ENCODE peak calls at places on chromosomes 5 and 9, in five cellular contexts. X is CD4-positive, alpha-beta memory T cell; K is osteoblast; P is psoas muscle; E is HepG2. R is an unnamed sample.

GRCh38 chr5:43066231-43066798 is 26.2 kb upstream of the ANXA2R start:
- DNase-seq in X (peak; percentile 84), K (peak; percentile 58), P (peak; percentile 78), E (peak; percentile 55), R (peak; percentile 80)

GRCh38 chr5:67511911-67512310 is 315.3 kb upstream of the CD180 start:
- DNase-seq in X (no peak), K (no peak), P (no peak), E (no peak), R (no peak)

GRCh38 chr5:163347671-163348070 is 89.7 kb upstream of the CCNG1 start:
- DNase-seq in X (peak; percentile 46), K (peak; percentile 86), P (no peak), E (peak; percentile 59), R (peak; percentile 72)

GRCh38 chr9:98634680-98635079 is 74.1 kb downstream of the GABBR2 start:
- DNase-seq in X (no peak), K (no peak), P (no peak), E (no peak), R (no peak)

GRCh38 chr9:125521462-125522327 is 185.3 kb downstream of the MAPKAP1 start:
- DNase-seq in X (peak; percentile 68), K (peak; percentile 77), P (no peak), E (peak; percentile 35), R (no peak)

GRCh38 chr9:69307446-69308216 is 17.4 kb upstream of the ENTREP1 start:
- DNase-seq in X (no peak), K (peak; percentile 73), P (no peak), E (no peak), R (peak; percentile 22)

GRCh38 chr9:124960409-124960752 is 19.5 kb upstream of the GOLGA1 start:
- DNase-seq in X (no peak), K (no peak), P (no peak), E (no peak), R (no peak)

GRCh38 chr5:11507156-11507910 is 396.9 kb downstream of the CTNND2 start:
- DNase-seq in X (no peak), K (no peak), P (no peak), E (no peak), R (no peak)

GRCh38 chr5:122498163-122498562 is 186.1 kb downstream of the SNCAIP start:
- DNase-seq in X (no peak), K (no peak), P (no peak), E (no peak), R (peak; percentile 55)

GRCh38 chr9:134007150-134007549 is 15.0 kb upstream of the VAV2 start:
- DNase-seq in X (no peak), K (peak; percentile 56), P (no peak), E (no peak), R (no peak)

GRCh38 chr5:73298251-73299016 is 125.4 kb downstream of the TMEM174 start:
- DNase-seq in X (no peak), K (no peak), P (no peak), E (no peak), R (peak; percentile 79)
- H3K4me3 ChIP-seq in X (no peak overlapping the region), K (peak overlapping the region; percentile 65), P (peak overlapping the region; percentile 42), E (no peak overlapping the region), R (peak overlapping the region; percentile 18)

GRCh38 chr9:37248651-37249163 is 128.3 kb downstream of the ZCCHC7 start:
- DNase-seq in X (no peak), K (no peak), P (no peak), E (no peak), R (no peak)

GRCh38 chr9:37255187-37255586 is 134.8 kb downstream of the ZCCHC7 start:
- DNase-seq in X (no peak), K (no peak), P (no peak), E (no peak), R (no peak)

GRCh38 chr9:37251452-37251851 is 131.1 kb downstream of the ZCCHC7 start:
- DNase-seq in X (no peak), K (peak; percentile 23), P (no peak), E (no peak), R (peak; percentile 16)

GRCh38 chr9:37255944-37256862 is 135.8 kb downstream of the ZCCHC7 start:
- DNase-seq in X (no peak), K (no peak), P (no peak), E (no peak), R (no peak)

DNA sequence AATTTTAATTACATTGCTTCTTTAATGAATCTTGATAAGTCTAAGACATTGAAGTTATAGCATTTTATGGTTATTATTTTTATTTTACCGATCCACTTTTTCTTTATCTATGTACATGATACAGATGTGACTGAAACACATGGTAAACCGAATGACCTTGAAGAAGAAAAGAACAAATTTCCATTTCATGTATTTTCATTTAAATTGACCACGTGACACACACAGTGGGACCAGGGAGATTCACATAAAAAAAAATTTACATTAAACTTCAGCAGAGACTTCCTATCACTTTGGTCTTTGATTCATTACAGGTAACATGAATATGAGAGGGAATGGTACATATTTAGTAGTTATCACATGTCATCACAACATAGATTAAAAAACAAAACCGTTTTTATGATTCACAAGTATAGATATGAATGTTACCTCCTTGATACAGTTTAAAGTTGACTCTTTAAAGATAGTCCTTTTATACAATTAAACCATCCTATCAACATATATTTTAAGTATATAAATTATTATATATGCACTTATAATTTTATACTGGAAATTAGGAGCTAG is 133.1 kb downstream of the ZCCHC7 start:
- DNase-seq in X (no peak), K (no peak), P (no peak), E (no peak), R (no peak)
- H3K4me3 ChIP-seq in X (no peak overlapping the region), K (no peak overlapping the region), P (no peak overlapping the region), E (no peak overlapping the region), R (no peak overlapping the region)

GRCh38 chr5:142981886-142982820 is 212.0 kb downstream of the ARHGAP26 start:
- DNase-seq in X (no peak), K (peak; percentile 70), P (peak; percentile 51), E (peak; percentile 92), R (peak; percentile 21)
- H3K4me3 ChIP-seq in X (no peak overlapping the region), K (peak overlapping the region; percentile 34), P (no peak overlapping the region), E (peak overlapping the region; percentile 39), R (no peak overlapping the region)

DNA sequence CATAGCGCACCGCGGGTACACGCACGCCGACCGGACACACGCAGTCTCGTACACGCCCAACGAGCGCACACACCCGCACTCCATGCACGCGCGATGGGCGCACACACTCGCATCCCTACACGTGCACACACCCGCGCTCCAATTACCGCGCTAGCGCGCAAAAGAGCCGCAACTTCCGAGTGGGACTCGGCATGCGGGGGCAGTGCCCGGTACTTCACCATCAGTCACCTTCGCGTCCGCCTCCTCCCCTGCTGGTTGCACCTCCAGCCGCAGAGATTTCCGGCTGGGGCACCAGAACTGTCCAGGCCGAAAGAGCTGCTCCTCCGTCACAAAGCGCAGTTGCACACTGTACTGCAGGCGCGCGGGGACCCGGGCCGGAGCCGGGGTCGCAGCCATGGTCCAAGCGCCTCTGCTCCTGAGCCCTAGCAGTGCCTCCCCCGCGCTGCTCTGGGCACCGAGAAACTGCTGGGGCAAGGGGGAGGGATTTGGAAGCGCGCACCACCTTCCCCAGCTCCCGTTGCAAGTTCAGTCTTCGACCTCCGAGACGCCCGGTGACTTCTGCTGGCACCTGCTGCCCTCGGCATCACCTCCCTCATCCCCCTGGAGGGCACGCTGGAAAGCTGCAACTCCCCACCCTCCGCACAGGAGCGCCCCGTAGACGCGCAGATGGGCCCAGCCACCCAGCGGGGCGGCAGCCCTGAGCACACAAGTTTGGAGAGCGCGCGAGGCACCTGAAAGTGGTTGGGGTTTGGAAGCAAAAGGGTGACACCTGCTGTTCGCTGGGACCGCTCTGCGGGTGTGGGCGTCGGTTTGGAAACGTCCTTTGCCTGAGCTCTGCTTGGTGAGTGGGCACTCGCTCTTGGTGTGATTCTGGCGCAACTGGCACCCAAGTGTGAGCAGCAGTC is 337.4 kb upstream of the PUM3 start:
- DNase-seq in X (peak; percentile 25), K (no peak), P (peak; percentile 17), E (peak; percentile 64), R (peak; percentile 78)
- H3K4me3 ChIP-seq in X (no peak overlapping the region), K (no peak overlapping the region), P (peak overlapping the region; percentile 54), E (peak overlapping the region; percentile 68), R (peak overlapping the region; percentile 41)

GRCh38 chr5:80667384-80667783 is 12.6 kb upstream of the DHFR start:
- DNase-seq in X (no peak), K (no peak), P (peak; percentile 13), E (no peak), R (no peak)

GRCh38 chr5:80665057-80665456 is 10.3 kb upstream of the DHFR start:
- DNase-seq in X (no peak), K (no peak), P (no peak), E (no peak), R (no peak)

GRCh38 chr5:80672140-80672736 is 17.5 kb upstream of the DHFR start:
- DNase-seq in X (peak; percentile 54), K (peak; percentile 75), P (peak; percentile 53), E (peak; percentile 76), R (peak; percentile 62)

GRCh38 chr5:80668016-80668969 is 13.5 kb upstream of the DHFR start:
- DNase-seq in X (no peak), K (no peak), P (no peak), E (peak; percentile 56), R (peak; percentile 31)
- H3K4me3 ChIP-seq in X (no peak overlapping the region), K (no peak overlapping the region), P (no peak overlapping the region), E (peak overlapping the region; percentile 13), R (no peak overlapping the region)

DNA sequence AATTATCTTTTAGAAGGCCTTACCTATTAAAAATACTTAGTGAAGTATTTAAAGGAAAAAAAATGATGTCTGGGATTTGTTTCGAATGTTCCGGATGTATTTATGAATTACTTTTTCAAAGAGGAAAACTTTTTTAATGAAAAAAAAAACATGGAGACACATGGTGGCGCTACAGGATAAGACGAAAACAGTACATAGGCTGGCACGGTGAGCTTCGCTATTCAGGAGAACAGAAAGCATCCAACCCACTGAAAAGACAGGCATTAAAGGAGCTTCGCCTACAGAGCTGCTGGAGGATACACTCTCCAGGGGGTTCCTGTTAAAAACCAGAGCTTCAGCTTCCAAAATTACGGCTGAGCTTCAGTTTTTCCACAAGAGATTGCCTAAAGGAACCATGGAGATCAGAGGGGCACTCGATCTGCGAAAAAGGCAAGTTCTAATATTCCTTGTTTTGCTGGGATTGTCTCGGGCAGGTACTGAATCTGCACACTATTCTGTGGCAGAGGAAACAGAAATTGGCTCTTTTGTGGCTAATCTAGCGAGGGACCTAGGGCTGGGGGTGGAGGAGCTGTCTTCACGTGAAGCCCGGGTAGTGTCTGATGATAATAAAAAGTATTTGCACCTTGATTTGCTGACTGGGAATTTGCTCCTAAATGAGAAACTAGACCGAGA is at the start of gene PCDHB14:
- DNase-seq in X (no peak), K (no peak), P (no peak), E (peak; percentile 45), R (peak; percentile 81)
- H3K4me3 ChIP-seq in X (no peak within 1 kb of the TSS), K (peak within 1 kb of the TSS; percentile 62), P (peak within 1 kb of the TSS; percentile 37), E (peak within 1 kb of the TSS; percentile 57), R (no peak within 1 kb of the TSS)

GRCh38 chr9:70601000-70601929 is 186.8 kb upstream of the KLF9 start:
- DNase-seq in X (no peak), K (peak; percentile 85), P (peak; percentile 98), E (peak; percentile 5), R (no peak)
- H3K4me3 ChIP-seq in X (no peak overlapping the region), K (peak overlapping the region; percentile 31), P (peak overlapping the region; percentile 58), E (no peak overlapping the region), R (no peak overlapping the region)

GRCh38 chr9:13278368-13279246 is 885 bp downstream of the MPDZ start:
- DNase-seq in X (no peak), K (peak; percentile 91), P (peak; percentile 61), E (peak; percentile 37), R (peak; percentile 77)
- H3K4me3 ChIP-seq in X (no peak overlapping the region), K (peak overlapping the region; percentile 77), P (peak overlapping the region; percentile 74), E (peak overlapping the region; percentile 91), R (peak overlapping the region; percentile 69)

R was measured in H7.